ENCODE peak calls at places on chromosomes 1 and 21, in nine cellular contexts. E is stimulated activated CD8-positive, alpha-beta memory T cell treated with anti-CD3 and anti-CD28 coated beads, Interleukin-15, amount 100 ng/mL, for 48 hours; G is LoVo; N is activated CD4-positive, alpha-beta T cell treated with anti-CD3 and anti-CD28 coated beads, Interleukin-2, amount 50 U/mL, for 1 hour; T is GDM1; D is aorta; S is cardiac muscle cell; W is activated T-helper 1 cell treated with anti-CD3 and anti-CD28 coated beads, Interleukin-2, amount 50 U/mL, for 16 hours; A is stimulated activated CD4-positive, alpha-beta T cell treated with anti-CD3 and anti-CD28 coated beads, TNF-alpha, amount 100 ng/mL, for 4 hours. L is an unnamed sample.

GRCh38 chr1:5725406-5725805 is 266.8 kb downstream of the NPHP4 start:
- DNase-seq in E (no peak), G (no peak), N (no peak), T (no peak), D (peak), S (no peak), W (no peak), A (no peak), L (no peak)

GRCh38 chr1:220879509-220880366 is 495 bp downstream of the HLX start:
- DNase-seq in E (no peak), G (peak), N (no peak), T (no peak), D (peak), S (peak), W (no peak), A (no peak), L (no peak)

GRCh38 chr1:7633521-7634245 is 137.4 kb upstream of the VAMP3 start:
- DNase-seq in E (no peak), G (no peak), N (no peak), T (no peak), D (no peak), S (no peak), W (no peak), A (no peak), L (no peak)

GRCh38 chr1:184298321-184299052 is 88.3 kb upstream of the C1orf21 start:
- DNase-seq in E (no peak), G (no peak), N (no peak), T (no peak), D (no peak), S (no peak), W (no peak), A (no peak), L (no peak)

GRCh38 chr21:39388038-39388810 is 39.3 kb upstream of the HMGN1 start:
- DNase-seq in E (peak), G (peak), N (peak), T (peak), D (peak), S (peak), W (peak), A (peak), L (peak)

GRCh38 chr1:30876451-30877204 is 31.9 kb downstream of the SDC3 start:
- DNase-seq in E (no peak), G (no peak), N (no peak), T (no peak), D (no peak), S (no peak), W (no peak), A (no peak), L (no peak)

GRCh38 chr1:54384921-54385726 is 21.1 kb downstream of the SSBP3 start:
- DNase-seq in E (no peak), G (no peak), N (no peak), T (no peak), D (no peak), S (peak), W (no peak), A (no peak), L (no peak)

GRCh38 chr21:42426876-42427480 is 23.3 kb downstream of the UBASH3A start:
- DNase-seq in E (no peak), G (no peak), N (no peak), T (no peak), D (no peak), S (no peak), W (no peak), A (no peak), L (no peak)

GRCh38 chr1:43366179-43366578 is 1.6 kb downstream of the ELOVL1 start:
- DNase-seq in E (no peak), G (peak), N (no peak), T (no peak), D (peak), S (no peak), W (no peak), A (no peak), L (no peak)

GRCh38 chr1:44251989-44252625 is 38.8 kb downstream of the DMAP1 start:
- DNase-seq in E (no peak), G (no peak), N (no peak), T (no peak), D (no peak), S (no peak), W (no peak), A (no peak), L (no peak)

GRCh38 chr1:4986266-4986665 is 331.9 kb downstream of the AJAP1 start:
- DNase-seq in E (no peak), G (no peak), N (no peak), T (no peak), D (no peak), S (no peak), W (no peak), A (no peak), L (no peak)

GRCh38 chr1:67280696-67281095 is 27.0 kb upstream of the IL12RB2 start:
- DNase-seq in E (no peak), G (no peak), N (no peak), T (no peak), D (no peak), S (no peak), W (no peak), A (no peak), L (no peak)

GRCh38 chr1:54348700-54349021 is 57.5 kb downstream of the SSBP3 start:
- DNase-seq in E (no peak), G (no peak), N (no peak), T (no peak), D (no peak), S (no peak), W (no peak), A (no peak), L (no peak)

GRCh38 chr1:13585599-13585965 is 1.9 kb downstream of the PDPN start:
- DNase-seq in E (no peak), G (no peak), N (no peak), T (no peak), D (no peak), S (no peak), W (no peak), A (no peak), L (no peak)

GRCh38 chr1:12230549-12231275 is 882 bp downstream of the VPS13D start:
- DNase-seq in E (no peak), G (no peak), N (no peak), T (no peak), D (peak), S (peak), W (no peak), A (no peak), L (no peak)

GRCh38 chr1:201311356-201312011 is 28.2 kb downstream of the PKP1 start:
- DNase-seq in E (no peak), G (peak), N (no peak), T (no peak), D (no peak), S (no peak), W (no peak), A (no peak), L (no peak)

GRCh38 chr1:221740941-221741363 is 937 bp downstream of the DUSP10 start:
- DNase-seq in E (no peak), G (no peak), N (peak), T (no peak), D (peak), S (no peak), W (no peak), A (no peak), L (no peak)

L was measured in activated CD8-positive, alpha-beta memory T cell treated with anti-CD3 and anti-CD28 coated beads for 48 hours.